ENCODE peak calls at places on chromosomes 7 and 10, in five cellular contexts. S is SHP77 treated with DMSO at 0.1 percent for 48 hours, Y is pancreas, N is H54, A is NCI-H774. B is an unnamed sample.
A peak's percentile ranks its signal among the peaks of the same experiment; 100 is the strongest.

GRCh38 chr7:15015545-15016314 is 113.2 kb upstream of the DGKB start:
- DNase-seq in Y (peak; percentile 47), A (peak; percentile 85), N (peak; percentile 45), S (peak; percentile 91), B (peak; percentile 56)

GRCh38 chr7:19110778-19111175 is 6.7 kb downstream of the TWIST1 start:
- DNase-seq in S (no peak), N (no peak), A (no peak), Y (no peak), B (no peak)

GRCh38 chr10:22183771-22184466 is 33.9 kb downstream of the EBLN1 start:
- DNase-seq in Y (no peak), S (no peak), A (no peak), N (no peak), B (no peak)

GRCh38 chr7:27442446-27442845 is 199.8 kb downstream of the EVX1 start:
- DNase-seq in N (peak; percentile 41), A (no peak), Y (no peak), S (no peak), B (peak; percentile 22)

GRCh38 chr10:127194598-127194997 is 1.8 kb downstream of the INSYN2A start:
- DNase-seq in A (no peak), S (no peak), Y (no peak), N (no peak), B (no peak)

GRCh38 chr7:90487808-90488207 is 18.4 kb downstream of the PTTG1IP2 start:
- DNase-seq in N (no peak), S (no peak), Y (no peak), A (no peak), B (no peak)

GRCh38 chr10:5484205-5484604 is 15.2 kb downstream of the CALML5 start:
- DNase-seq in A (no peak), Y (no peak), N (peak; percentile 19), S (no peak), B (no peak)

GRCh38 chr10:128001346-128001745 is 94.4 kb downstream of the PTPRE start:
- DNase-seq in S (no peak), A (no peak), Y (no peak), N (no peak), B (no peak)

GRCh38 chr10:21083861-21084260 is 186.8 kb upstream of the NEBL start:
- DNase-seq in Y (no peak), S (no peak), N (no peak), A (no peak), B (no peak)

GRCh38 chr10:133394064-133394663 is at the start of gene MTG1:
- DNase-seq in Y (peak; percentile 94), A (peak; percentile 85), S (peak; percentile 62), N (no peak), B (peak; percentile 72)

GRCh38 chr7:129569811-129570215 is 41.7 kb upstream of the NRF1 start:
- DNase-seq in S (no peak), N (peak; percentile 72), A (no peak), Y (no peak), B (peak; percentile 91)

GRCh38 chr7:120611959-120612358 is 246.0 kb downstream of the TSPAN12 start:
- DNase-seq in Y (no peak), N (no peak), A (no peak), S (no peak), B (no peak)

GRCh38 chr7:143396182-143396581 is 12.5 kb downstream of the EPHA1 start:
- DNase-seq in N (no peak), S (no peak), Y (no peak), A (no peak), B (no peak)

B was measured in astrocyte.